ENCODE peak calls at places on chromosome 18, in seven cellular contexts. A is omental fat pad, E is WERI-Rb-1, U is tibial nerve, V is body of pancreas, J is mucosa of descending colon, T is pancreas. D is an unnamed sample.

GRCh38 chr18:34787931-34788532 is 77.9 kb downstream of the DTNA start:
- DNase-seq in A (no peak), E (peak), U (peak), V (peak), J (peak), T (no peak), D (peak)

GRCh38 chr18:54983041-54983686 is 23.9 kb upstream of the CCDC68 start:
- DNase-seq in A (no peak), E (no peak), U (no peak), V (no peak), J (no peak), T (no peak), D (peak)

GRCh38 chr18:48545690-48546365 is 7.0 kb downstream of the CTIF start:
- DNase-seq in A (no peak), E (peak), U (no peak), V (no peak), J (peak), T (no peak), D (peak)

GRCh38 chr18:55422456-55423185 is 165.4 kb downstream of the TCF4 start:
- DNase-seq in A (no peak), E (no peak), U (peak), V (no peak), J (peak), T (no peak), D (peak)

GRCh38 chr18:51070545-51070944 is 40.5 kb downstream of the SMAD4 start:
- DNase-seq in A (no peak), E (no peak), U (no peak), V (no peak), J (no peak), T (no peak), D (peak)

GRCh38 chr18:77068321-77068841 is 64.2 kb downstream of the MBP start:
- DNase-seq in A (no peak), E (no peak), U (no peak), V (no peak), J (no peak), T (no peak), D (peak)

GRCh38 chr18:28511421-28511821 is 334.5 kb upstream of the CDH2 start:
- DNase-seq in A (no peak), E (no peak), U (no peak), V (no peak), J (no peak), T (no peak), D (peak)

GRCh38 chr18:9090578-9090977 is 11.9 kb upstream of the NDUFV2 start:
- DNase-seq in A (no peak), E (no peak), U (no peak), V (no peak), J (no peak), T (no peak), D (no peak)

GRCh38 chr18:26863122-26863879 is 2.2 kb downstream of the AQP4 start:
- DNase-seq in A (no peak), E (peak), U (no peak), V (peak), J (peak), T (peak), D (peak)

GRCh38 chr18:55869965-55870585 is 282.1 kb upstream of the TCF4 start:
- DNase-seq in A (no peak), E (no peak), U (peak), V (no peak), J (no peak), T (no peak), D (no peak)

GRCh38 chr18:36186461-36187137 is 698 bp upstream of the MOCOS start:
- DNase-seq in A (no peak), E (no peak), U (no peak), V (peak), J (peak), T (peak), D (peak)

GRCh38 chr18:26003391-26003790 is 87.0 kb downstream of the SS18 start:
- DNase-seq in A (no peak), E (no peak), U (peak), V (peak), J (peak), T (no peak), D (peak)

GRCh38 chr18:28152354-28152753 is 24.6 kb downstream of the CDH2 start:
- DNase-seq in A (no peak), E (no peak), U (no peak), V (no peak), J (no peak), T (no peak), D (no peak)

GRCh38 chr18:73043231-73044000 is 175.6 kb upstream of the NETO1 start:
- DNase-seq in A (no peak), E (peak), U (no peak), V (no peak), J (no peak), T (no peak), D (no peak)

GRCh38 chr18:46431522-46432171 is 225.4 kb downstream of the LOXHD1 start:
- DNase-seq in A (no peak), E (no peak), U (no peak), V (no peak), J (no peak), T (no peak), D (no peak)

GRCh38 chr18:77067315-77068061 is 65.1 kb downstream of the MBP start:
- DNase-seq in A (no peak), E (no peak), U (peak), V (no peak), J (peak), T (no peak), D (peak)

GRCh38 chr18:2978208-2978607 is 34.7 kb downstream of the LPIN2 start:
- DNase-seq in A (no peak), E (no peak), U (no peak), V (no peak), J (no peak), T (no peak), D (peak)

GRCh38 chr18:10032331-10032979 is 118.6 kb downstream of the VAPA start:
- DNase-seq in A (no peak), E (no peak), U (no peak), V (no peak), J (no peak), T (peak), D (peak)

GRCh38 chr18:60684843-60685513 is 312.4 kb upstream of the MC4R start:
- DNase-seq in A (no peak), E (no peak), U (no peak), V (no peak), J (no peak), T (no peak), D (peak)

GRCh38 chr18:46336278-46337205 is 232.4 kb downstream of the HAUS1 start:
- DNase-seq in A (no peak), E (no peak), U (no peak), V (no peak), J (no peak), T (no peak), D (no peak)

GRCh38 chr18:32349728-32350395 is 120.8 kb downstream of the GAREM1 start:
- DNase-seq in A (peak), E (no peak), U (peak), V (peak), J (peak), T (no peak), D (peak)

GRCh38 chr18:67408240-67408639 is 108.3 kb downstream of the DSEL start:
- DNase-seq in A (no peak), E (no peak), U (no peak), V (no peak), J (no peak), T (no peak), D (peak)

GRCh38 chr18:11689972-11690570 is 1.0 kb downstream of the GNAL start:
- DNase-seq in A (no peak), E (peak), U (no peak), V (no peak), J (peak), T (no peak), D (no peak)

GRCh38 chr18:37343542-37343851 is 222.1 kb downstream of the CELF4 start:
- DNase-seq in A (no peak), E (no peak), U (no peak), V (no peak), J (no peak), T (no peak), D (no peak)

GRCh38 chr18:13257361-13257980 is 38.9 kb downstream of the LDLRAD4 start:
- DNase-seq in A (no peak), E (no peak), U (no peak), V (no peak), J (no peak), T (no peak), D (no peak)

GRCh38 chr18:49875155-49875554 is 61.8 kb upstream of the ACAA2 start:
- DNase-seq in A (no peak), E (no peak), U (no peak), V (no peak), J (no peak), T (no peak), D (no peak)

GRCh38 chr18:44079602-44080001 is 601.1 kb upstream of the SETBP1 start:
- DNase-seq in A (no peak), E (no peak), U (no peak), V (no peak), J (no peak), T (no peak), D (peak)

GRCh38 chr18:5582054-5582453 is 38.3 kb upstream of the EPB41L3 start:
- DNase-seq in A (no peak), E (no peak), U (no peak), V (no peak), J (no peak), T (no peak), D (peak)

GRCh38 chr18:12417687-12418086 is 10.0 kb downstream of the PRELID3A start:
- DNase-seq in A (no peak), E (no peak), U (no peak), V (no peak), J (no peak), T (no peak), D (peak)